ENCODE peak calls at places on chromosomes 7 and 10, in ten cellular contexts. One of them, this sample, is unnamed.

GRCh38 chr7:74355091-74355490 is 65.9 kb downstream of the CLIP2 start:
- DNase-seq in stimulated activated CD4-positive, alpha-beta T cell treated with anti-CD3 and anti-CD28 coated beads, Interleukin-1b, Interleukin-23, amount 100 ng/mL, for 48 hours: no peak
- DNase-seq in iPS-NIHi11: peak; percentile 15
- DNase-seq in fibroblast of pulmonary artery: peak; percentile 91
- DNase-seq in transverse colon: peak; percentile 30
- DNase-seq in AG20443: peak; percentile 64
- DNase-seq in NCI-H345: peak; percentile 29
- DNase-seq in NB4: peak; percentile 42
- DNase-seq in NCI-H226: peak; percentile 82
- DNase-seq in MV-4-11: peak; percentile 70
- DNase-seq in this sample: no peak

GRCh38 chr10:124622158-124622557 is 122.0 kb downstream of the FAM53B start:
- DNase-seq in stimulated activated CD4-positive, alpha-beta T cell treated with anti-CD3 and anti-CD28 coated beads, Interleukin-1b, Interleukin-23, amount 100 ng/mL, for 48 hours: no peak
- DNase-seq in MV-4-11: no peak
- DNase-seq in transverse colon: no peak
- DNase-seq in AG20443: no peak
- DNase-seq in fibroblast of pulmonary artery: no peak
- DNase-seq in NB4: no peak
- DNase-seq in iPS-NIHi11: no peak
- DNase-seq in NCI-H226: no peak
- DNase-seq in NCI-H345: no peak
- DNase-seq in this sample: no peak

GRCh38 chr7:25846722-25847121 is 305.3 kb upstream of the NFE2L3 start:
- DNase-seq in NCI-H345: peak; percentile 27
- DNase-seq in stimulated activated CD4-positive, alpha-beta T cell treated with anti-CD3 and anti-CD28 coated beads, Interleukin-1b, Interleukin-23, amount 100 ng/mL, for 48 hours: no peak
- DNase-seq in iPS-NIHi11: no peak
- DNase-seq in NCI-H226: peak; percentile 66
- DNase-seq in NB4: no peak
- DNase-seq in transverse colon: peak; percentile 56
- DNase-seq in AG20443: peak; percentile 67
- DNase-seq in fibroblast of pulmonary artery: peak; percentile 89
- DNase-seq in MV-4-11: no peak
- DNase-seq in this sample: no peak

GRCh38 chr10:109886037-109886787 is 37.1 kb downstream of the XPNPEP1 start:
- DNase-seq in fibroblast of pulmonary artery: no peak
- DNase-seq in transverse colon: no peak
- DNase-seq in NB4: peak; percentile 46
- DNase-seq in MV-4-11: peak; percentile 90
- DNase-seq in AG20443: no peak
- DNase-seq in stimulated activated CD4-positive, alpha-beta T cell treated with anti-CD3 and anti-CD28 coated beads, Interleukin-1b, Interleukin-23, amount 100 ng/mL, for 48 hours: no peak
- DNase-seq in iPS-NIHi11: no peak
- DNase-seq in NCI-H345: no peak
- DNase-seq in NCI-H226: no peak
- DNase-seq in this sample: no peak

GRCh38 chr10:93380043-93380565 is 102.0 kb downstream of the MYOF start:
- DNase-seq in fibroblast of pulmonary artery: no peak
- DNase-seq in NCI-H345: no peak
- DNase-seq in NCI-H226: no peak
- DNase-seq in stimulated activated CD4-positive, alpha-beta T cell treated with anti-CD3 and anti-CD28 coated beads, Interleukin-1b, Interleukin-23, amount 100 ng/mL, for 48 hours: no peak
- DNase-seq in MV-4-11: no peak
- DNase-seq in iPS-NIHi11: no peak
- DNase-seq in AG20443: no peak
- DNase-seq in NB4: no peak
- DNase-seq in transverse colon: no peak
- DNase-seq in this sample: no peak

GRCh38 chr7:37208528-37208927 is 240.1 kb downstream of the ELMO1 start:
- DNase-seq in iPS-NIHi11: peak; percentile 31
- DNase-seq in stimulated activated CD4-positive, alpha-beta T cell treated with anti-CD3 and anti-CD28 coated beads, Interleukin-1b, Interleukin-23, amount 100 ng/mL, for 48 hours: no peak
- DNase-seq in MV-4-11: peak; percentile 59
- DNase-seq in transverse colon: peak; percentile 54
- DNase-seq in NCI-H345: no peak
- DNase-seq in NCI-H226: peak; percentile 56
- DNase-seq in fibroblast of pulmonary artery: peak; percentile 96
- DNase-seq in NB4: peak; percentile 61
- DNase-seq in AG20443: peak; percentile 58
- DNase-seq in this sample: no peak

GRCh38 chr10:129694633-129695356 is 227.8 kb downstream of the MGMT start:
- DNase-seq in AG20443: no peak
- DNase-seq in NCI-H226: no peak
- DNase-seq in stimulated activated CD4-positive, alpha-beta T cell treated with anti-CD3 and anti-CD28 coated beads, Interleukin-1b, Interleukin-23, amount 100 ng/mL, for 48 hours: no peak
- DNase-seq in iPS-NIHi11: no peak
- DNase-seq in NCI-H345: no peak
- DNase-seq in NB4: no peak
- DNase-seq in MV-4-11: no peak
- DNase-seq in fibroblast of pulmonary artery: no peak
- DNase-seq in transverse colon: no peak
- DNase-seq in this sample: no peak

GRCh38 chr10:105797234-105797890 is 1156.3 kb downstream of the SORCS3 start:
- DNase-seq in NCI-H226: no peak
- DNase-seq in transverse colon: no peak
- DNase-seq in NCI-H345: peak; percentile 1
- DNase-seq in NB4: peak; percentile 56
- DNase-seq in stimulated activated CD4-positive, alpha-beta T cell treated with anti-CD3 and anti-CD28 coated beads, Interleukin-1b, Interleukin-23, amount 100 ng/mL, for 48 hours: no peak
- DNase-seq in AG20443: no peak
- DNase-seq in MV-4-11: peak; percentile 36
- DNase-seq in iPS-NIHi11: peak; percentile 42
- DNase-seq in fibroblast of pulmonary artery: peak; percentile 33
- DNase-seq in this sample: no peak

GRCh38 chr7:47375121-47375551 is 206.8 kb downstream of the TNS3 start:
- DNase-seq in iPS-NIHi11: no peak
- DNase-seq in transverse colon: peak; percentile 2
- DNase-seq in stimulated activated CD4-positive, alpha-beta T cell treated with anti-CD3 and anti-CD28 coated beads, Interleukin-1b, Interleukin-23, amount 100 ng/mL, for 48 hours: no peak
- DNase-seq in AG20443: peak; percentile 68
- DNase-seq in fibroblast of pulmonary artery: peak; percentile 23
- DNase-seq in MV-4-11: no peak
- DNase-seq in NCI-H226: no peak
- DNase-seq in NCI-H345: no peak
- DNase-seq in NB4: no peak
- DNase-seq in this sample: no peak

GRCh38 chr10:3761916-3762708 is 22.9 kb downstream of the KLF6 start:
- DNase-seq in MV-4-11: no peak
- DNase-seq in AG20443: no peak
- DNase-seq in transverse colon: no peak
- DNase-seq in iPS-NIHi11: peak; percentile 54
- DNase-seq in stimulated activated CD4-positive, alpha-beta T cell treated with anti-CD3 and anti-CD28 coated beads, Interleukin-1b, Interleukin-23, amount 100 ng/mL, for 48 hours: no peak
- DNase-seq in NCI-H345: no peak
- DNase-seq in NCI-H226: peak; percentile 78
- DNase-seq in fibroblast of pulmonary artery: no peak
- DNase-seq in NB4: no peak
- DNase-seq in this sample: peak; percentile 41

GRCh38 chr10:29955308-29955935 is 104.0 kb downstream of the JCAD start:
- DNase-seq in stimulated activated CD4-positive, alpha-beta T cell treated with anti-CD3 and anti-CD28 coated beads, Interleukin-1b, Interleukin-23, amount 100 ng/mL, for 48 hours: no peak
- DNase-seq in NB4: no peak
- DNase-seq in transverse colon: no peak
- DNase-seq in iPS-NIHi11: peak; percentile 37
- DNase-seq in NCI-H226: peak; percentile 10
- DNase-seq in AG20443: no peak
- DNase-seq in NCI-H345: no peak
- DNase-seq in fibroblast of pulmonary artery: peak; percentile 50
- DNase-seq in MV-4-11: no peak
- DNase-seq in this sample: no peak

GRCh38 chr7:144853542-144853941 is 17.7 kb upstream of the TPK1 start:
- DNase-seq in fibroblast of pulmonary artery: no peak
- DNase-seq in AG20443: no peak
- DNase-seq in transverse colon: no peak
- DNase-seq in MV-4-11: no peak
- DNase-seq in NB4: no peak
- DNase-seq in iPS-NIHi11: no peak
- DNase-seq in stimulated activated CD4-positive, alpha-beta T cell treated with anti-CD3 and anti-CD28 coated beads, Interleukin-1b, Interleukin-23, amount 100 ng/mL, for 48 hours: no peak
- DNase-seq in NCI-H226: no peak
- DNase-seq in NCI-H345: no peak
- DNase-seq in this sample: no peak

GRCh38 chr10:120734476-120735078 is 116.6 kb upstream of the WDR11 start:
- DNase-seq in iPS-NIHi11: no peak
- DNase-seq in fibroblast of pulmonary artery: peak; percentile 59
- DNase-seq in NCI-H345: no peak
- DNase-seq in stimulated activated CD4-positive, alpha-beta T cell treated with anti-CD3 and anti-CD28 coated beads, Interleukin-1b, Interleukin-23, amount 100 ng/mL, for 48 hours: no peak
- DNase-seq in AG20443: no peak
- DNase-seq in MV-4-11: no peak
- DNase-seq in transverse colon: no peak
- DNase-seq in NB4: no peak
- DNase-seq in NCI-H226: no peak
- DNase-seq in this sample: no peak

GRCh38 chr7:5636446-5636835 is 145.0 kb downstream of the RNF216 start:
- DNase-seq in NB4: no peak
- DNase-seq in NCI-H226: no peak
- DNase-seq in MV-4-11: no peak
- DNase-seq in NCI-H345: no peak
- DNase-seq in stimulated activated CD4-positive, alpha-beta T cell treated with anti-CD3 and anti-CD28 coated beads, Interleukin-1b, Interleukin-23, amount 100 ng/mL, for 48 hours: no peak
- DNase-seq in iPS-NIHi11: peak; percentile 57
- DNase-seq in transverse colon: no peak
- DNase-seq in AG20443: no peak
- DNase-seq in fibroblast of pulmonary artery: peak; percentile 9
- DNase-seq in this sample: no peak

GRCh38 chr7:90455163-90456030 is 14.0 kb upstream of the PTTG1IP2 start:
- DNase-seq in MV-4-11: peak; percentile 11
- DNase-seq in transverse colon: no peak
- DNase-seq in NB4: peak; percentile 60
- DNase-seq in fibroblast of pulmonary artery: peak; percentile 70
- DNase-seq in AG20443: peak; percentile 66
- DNase-seq in NCI-H226: peak; percentile 8
- DNase-seq in NCI-H345: peak; percentile 66
- DNase-seq in iPS-NIHi11: peak; percentile 81
- DNase-seq in stimulated activated CD4-positive, alpha-beta T cell treated with anti-CD3 and anti-CD28 coated beads, Interleukin-1b, Interleukin-23, amount 100 ng/mL, for 48 hours: no peak
- DNase-seq in this sample: no peak

GRCh38 chr7:46291601-46292150 is 370.6 kb upstream of the IGFBP3 start:
- DNase-seq in stimulated activated CD4-positive, alpha-beta T cell treated with anti-CD3 and anti-CD28 coated beads, Interleukin-1b, Interleukin-23, amount 100 ng/mL, for 48 hours: no peak
- DNase-seq in NCI-H226: peak; percentile 23
- DNase-seq in MV-4-11: no peak
- DNase-seq in NCI-H345: no peak
- DNase-seq in NB4: no peak
- DNase-seq in transverse colon: no peak
- DNase-seq in fibroblast of pulmonary artery: peak; percentile 69
- DNase-seq in iPS-NIHi11: no peak
- DNase-seq in AG20443: peak; percentile 61
- DNase-seq in this sample: no peak

GRCh38 chr10:119026301-119027110 is 3.0 kb upstream of the NANOS1 start:
- DNase-seq in fibroblast of pulmonary artery: no peak
- DNase-seq in iPS-NIHi11: no peak
- DNase-seq in NB4: no peak
- DNase-seq in MV-4-11: no peak
- DNase-seq in stimulated activated CD4-positive, alpha-beta T cell treated with anti-CD3 and anti-CD28 coated beads, Interleukin-1b, Interleukin-23, amount 100 ng/mL, for 48 hours: no peak
- DNase-seq in AG20443: no peak
- DNase-seq in transverse colon: no peak
- DNase-seq in NCI-H226: no peak
- DNase-seq in NCI-H345: no peak
- DNase-seq in this sample: no peak

GRCh38 chr10:109899578-109900355 is 23.5 kb downstream of the XPNPEP1 start:
- DNase-seq in MV-4-11: no peak
- DNase-seq in NCI-H345: no peak
- DNase-seq in NCI-H226: no peak
- DNase-seq in NB4: no peak
- DNase-seq in stimulated activated CD4-positive, alpha-beta T cell treated with anti-CD3 and anti-CD28 coated beads, Interleukin-1b, Interleukin-23, amount 100 ng/mL, for 48 hours: no peak
- DNase-seq in transverse colon: no peak
- DNase-seq in iPS-NIHi11: no peak
- DNase-seq in AG20443: peak; percentile 69
- DNase-seq in fibroblast of pulmonary artery: peak; percentile 88
- DNase-seq in this sample: no peak

GRCh38 chr10:6721480-6721879 is 141.4 kb upstream of the PRKCQ start:
- DNase-seq in fibroblast of pulmonary artery: peak; percentile 98
- DNase-seq in NCI-H226: peak; percentile 84
- DNase-seq in transverse colon: peak; percentile 29
- DNase-seq in MV-4-11: no peak
- DNase-seq in stimulated activated CD4-positive, alpha-beta T cell treated with anti-CD3 and anti-CD28 coated beads, Interleukin-1b, Interleukin-23, amount 100 ng/mL, for 48 hours: no peak
- DNase-seq in NB4: no peak
- DNase-seq in iPS-NIHi11: peak; percentile 16
- DNase-seq in AG20443: peak; percentile 92
- DNase-seq in NCI-H345: no peak
- DNase-seq in this sample: peak; percentile 49

GRCh38 chr10:89297356-89297755 is 4.5 kb upstream of the IFIT2 start:
- DNase-seq in NB4: peak; percentile 70
- DNase-seq in iPS-NIHi11: no peak
- DNase-seq in NCI-H345: no peak
- DNase-seq in fibroblast of pulmonary artery: no peak
- DNase-seq in stimulated activated CD4-positive, alpha-beta T cell treated with anti-CD3 and anti-CD28 coated beads, Interleukin-1b, Interleukin-23, amount 100 ng/mL, for 48 hours: no peak
- DNase-seq in AG20443: no peak
- DNase-seq in transverse colon: no peak
- DNase-seq in MV-4-11: no peak
- DNase-seq in NCI-H226: no peak
- DNase-seq in this sample: no peak

GRCh38 chr7:49855281-49855980 is 82.0 kb downstream of the VWC2 start:
- DNase-seq in fibroblast of pulmonary artery: no peak
- DNase-seq in MV-4-11: no peak
- DNase-seq in transverse colon: no peak
- DNase-seq in NCI-H345: no peak
- DNase-seq in NCI-H226: no peak
- DNase-seq in AG20443: no peak
- DNase-seq in NB4: no peak
- DNase-seq in iPS-NIHi11: peak; percentile 16
- DNase-seq in stimulated activated CD4-positive, alpha-beta T cell treated with anti-CD3 and anti-CD28 coated beads, Interleukin-1b, Interleukin-23, amount 100 ng/mL, for 48 hours: no peak
- DNase-seq in this sample: no peak

GRCh38 chr10:5681930-5682329 is 2.7 kb upstream of the TASOR2 start:
- DNase-seq in NCI-H226: no peak
- DNase-seq in NB4: no peak
- DNase-seq in MV-4-11: no peak
- DNase-seq in transverse colon: no peak
- DNase-seq in fibroblast of pulmonary artery: no peak
- DNase-seq in stimulated activated CD4-positive, alpha-beta T cell treated with anti-CD3 and anti-CD28 coated beads, Interleukin-1b, Interleukin-23, amount 100 ng/mL, for 48 hours: no peak
- DNase-seq in AG20443: no peak
- DNase-seq in NCI-H345: no peak
- DNase-seq in iPS-NIHi11: no peak
- DNase-seq in this sample: no peak

GRCh38 chr10:104980401-104980800 is 339.3 kb downstream of the SORCS3 start:
- DNase-seq in NB4: no peak
- DNase-seq in stimulated activated CD4-positive, alpha-beta T cell treated with anti-CD3 and anti-CD28 coated beads, Interleukin-1b, Interleukin-23, amount 100 ng/mL, for 48 hours: no peak
- DNase-seq in iPS-NIHi11: no peak
- DNase-seq in NCI-H226: no peak
- DNase-seq in MV-4-11: no peak
- DNase-seq in NCI-H345: no peak
- DNase-seq in transverse colon: no peak
- DNase-seq in AG20443: no peak
- DNase-seq in fibroblast of pulmonary artery: no peak
- DNase-seq in this sample: no peak

GRCh38 chr10:131451407-131452015 is 140.0 kb upstream of the TCERG1L start:
- DNase-seq in NCI-H226: no peak
- DNase-seq in iPS-NIHi11: no peak
- DNase-seq in NB4: no peak
- DNase-seq in MV-4-11: no peak
- DNase-seq in transverse colon: no peak
- DNase-seq in fibroblast of pulmonary artery: no peak
- DNase-seq in AG20443: no peak
- DNase-seq in NCI-H345: no peak
- DNase-seq in stimulated activated CD4-positive, alpha-beta T cell treated with anti-CD3 and anti-CD28 coated beads, Interleukin-1b, Interleukin-23, amount 100 ng/mL, for 48 hours: no peak
- DNase-seq in this sample: no peak